ENCODE peak calls at places on chromosomes 3 and 15, in eight cellular contexts. Y, R, J, U, N, Z, V and G are unnamed samples. For H3K36me3, the result is how much of the 10 kb centered on the place peaks cover.

GRCh38 chr3:184361532-184361931 is at the start of the genes CLCN2 and POLR2H:
- DNase-seq in Y (peak), R (peak), J (peak), U (no peak), N (peak), Z (peak), V (peak), G (peak)

GRCh38 chr15:85880501-85881190 is 85.9 kb upstream of the KLHL25 start:
- DNase-seq in Y (no peak), R (no peak), J (no peak), U (no peak), N (no peak), Z (no peak), V (no peak), G (no peak)

GRCh38 chr3:176523114-176523513 is 674.2 kb downstream of the TBL1XR1 start:
- DNase-seq in Y (peak), R (no peak), J (no peak), U (no peak), N (no peak), Z (no peak), V (no peak), G (no peak)

GRCh38 chr3:46942079-46942478 is 34.5 kb downstream of the CCDC12 start:
- DNase-seq in Y (no peak), R (no peak), J (no peak), U (no peak), N (peak), Z (no peak), V (no peak), G (no peak)

GRCh38 chr15:88504445-88504844 is 36.9 kb downstream of the MRPS11 start:
- DNase-seq in Y (no peak), R (no peak), J (no peak), U (no peak), N (no peak), Z (no peak), V (no peak), G (no peak)

GRCh38 chr3:197539651-197540051 is 16.1 kb downstream of the BDH1 start:
- DNase-seq in Y (peak), R (no peak), J (no peak), U (no peak), N (no peak), Z (no peak), V (no peak), G (no peak)

GRCh38 chr3:178960191-178960590 is 111.4 kb downstream of the ZMAT3 start:
- DNase-seq in Y (no peak), R (no peak), J (no peak), U (no peak), N (no peak), Z (no peak), V (no peak), G (no peak)

GRCh38 chr3:63343674-63344073 is 65.6 kb downstream of the SYNPR start:
- DNase-seq in Y (peak), R (peak), J (peak), U (peak), N (peak), Z (peak), V (peak), G (no peak)

GRCh38 chr15:75945953-75946352 is 42.3 kb downstream of the FBXO22 start:
- DNase-seq in Y (no peak), R (no peak), J (peak), U (no peak), N (no peak), Z (no peak), V (no peak), G (no peak)

GRCh38 chr15:60821462-60822061 is 342.6 kb upstream of the ICE2 start:
- DNase-seq in Y (no peak), R (no peak), J (no peak), U (no peak), N (no peak), Z (no peak), V (no peak), G (no peak)

GRCh38 chr3:121822973-121823372 is 11.9 kb downstream of the IQCB1 start:
- DNase-seq in Y (no peak), R (no peak), J (no peak), U (no peak), N (no peak), Z (no peak), V (no peak), G (no peak)

GRCh38 chr3:121821421-121822199 is 13.2 kb downstream of the IQCB1 start:
- DNase-seq in Y (no peak), R (no peak), J (no peak), U (no peak), N (no peak), Z (no peak), V (no peak), G (no peak)

GRCh38 chr3:121817753-121818152 is 17.1 kb downstream of the IQCB1 start:
- DNase-seq in Y (no peak), R (no peak), J (no peak), U (no peak), N (no peak), Z (no peak), V (no peak), G (no peak)

GRCh38 chr3:121818578-121818977 is 16.3 kb downstream of the IQCB1 start:
- DNase-seq in Y (no peak), R (no peak), J (no peak), U (no peak), N (no peak), Z (no peak), V (no peak), G (no peak)

GRCh38 chr3:121819236-121819635 is 15.6 kb downstream of the IQCB1 start:
- DNase-seq in Y (no peak), R (no peak), J (no peak), U (no peak), N (no peak), Z (no peak), V (no peak), G (no peak)
- H3K36me3 ChIP-seq in Y (under half), R (half or more), J (under half), U (under half), N (under half), Z (under half), V (under half), G (under half)

DNA sequence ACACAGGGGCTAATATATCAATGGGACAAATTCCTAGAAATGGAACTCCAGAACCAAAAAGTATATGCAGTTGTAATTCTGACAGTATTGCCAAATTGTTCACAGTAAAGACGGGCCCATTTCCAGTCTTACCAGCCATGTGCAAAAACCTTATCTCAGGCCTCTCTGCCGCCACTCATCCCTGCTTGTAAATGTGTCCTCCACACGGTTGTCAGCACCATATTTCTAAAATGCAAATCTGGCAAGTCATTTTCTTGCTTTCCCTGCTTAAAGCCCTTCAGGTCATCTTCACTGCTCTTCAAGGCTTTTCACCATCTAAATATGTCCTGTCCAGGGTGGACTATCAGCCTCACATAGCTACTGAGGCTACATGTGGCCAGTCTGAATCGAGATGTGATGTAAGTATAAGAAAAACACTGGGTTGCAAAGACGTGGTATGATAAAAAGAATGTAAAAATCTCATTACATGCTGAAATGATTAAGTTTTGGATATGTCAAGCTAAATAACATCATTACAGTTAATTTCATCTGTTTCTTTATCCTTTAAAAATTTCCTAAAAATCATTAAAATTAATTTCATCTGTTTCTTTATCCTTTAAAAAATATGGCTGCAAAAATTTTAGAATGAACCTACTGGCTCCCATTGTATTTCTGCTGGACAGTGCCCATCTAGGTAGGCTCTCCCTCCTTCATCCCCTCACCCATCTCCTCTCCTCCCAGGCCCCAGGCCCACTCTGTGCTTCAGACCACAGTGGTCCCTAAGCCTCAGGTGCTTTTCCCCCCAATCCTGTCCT is 980 bp downstream of the PARP9 start:
- DNase-seq in Y (no peak), R (no peak), J (peak), U (no peak), N (no peak), Z (no peak), V (no peak), G (no peak)
- H3K4me3 ChIP-seq in Y (no peak), R (peak), J (peak), U (peak), N (no peak), Z (peak), V (peak), G (peak)

DNA sequence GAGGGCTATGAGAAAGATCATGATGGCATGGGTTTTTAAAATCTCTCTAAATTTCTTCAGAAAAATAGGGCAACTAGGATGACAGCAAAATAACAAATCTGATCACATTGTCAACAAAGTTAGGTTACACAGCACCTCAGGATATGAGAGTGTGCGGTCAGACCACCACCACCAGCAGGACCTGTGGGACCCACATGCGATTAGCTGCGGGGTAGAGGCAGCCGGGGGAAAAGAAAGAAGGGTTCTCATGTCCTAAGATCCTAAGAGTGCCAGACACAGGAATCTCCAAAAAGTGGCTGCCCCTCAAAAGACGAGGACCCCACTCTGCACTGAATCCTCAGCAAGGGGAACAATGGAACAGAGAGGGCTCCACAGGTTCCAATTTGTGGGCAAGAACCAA is 15.6 kb downstream of the CHRNA3 start:
- DNase-seq in Y (no peak), R (no peak), J (no peak), U (no peak), N (no peak), Z (no peak), V (no peak), G (no peak)
- H3K36me3 ChIP-seq in Y (under half), R (under half), J (under half), U (under half), N (under half), Z (under half), V (under half), G (under half)

GRCh38 chr3:194294199-194294887 is 56.8 kb downstream of the CPN2 start:
- DNase-seq in Y (peak), R (no peak), J (no peak), U (no peak), N (no peak), Z (peak), V (peak), G (no peak)

GRCh38 chr3:194296448-194296831 is 54.7 kb downstream of the CPN2 start:
- DNase-seq in Y (peak), R (no peak), J (peak), U (no peak), N (no peak), Z (peak), V (peak), G (no peak)

GRCh38 chr3:194294888-194295214 is 56.3 kb downstream of the CPN2 start:
- DNase-seq in Y (no peak), R (no peak), J (no peak), U (no peak), N (no peak), Z (peak), V (no peak), G (no peak)

GRCh38 chr3:194298331-194299227 is 52.5 kb downstream of the CPN2 start:
- DNase-seq in Y (no peak), R (no peak), J (no peak), U (no peak), N (no peak), Z (peak), V (peak), G (no peak)

GRCh38 chr3:194296832-194297666 is 54.1 kb downstream of the CPN2 start:
- DNase-seq in Y (peak), R (no peak), J (peak), U (no peak), N (peak), Z (peak), V (peak), G (peak)
- H3K4me3 ChIP-seq in Y (peak), R (peak), J (peak), U (no peak), N (no peak), Z (peak), V (no peak), G (peak)

GRCh38 chr3:42637001-42637400 is 16.5 kb upstream of the ZBTB47 start:
- DNase-seq in Y (no peak), R (no peak), J (no peak), U (no peak), N (no peak), Z (no peak), V (no peak), G (no peak)

GRCh38 chr3:42632146-42632545 is 21.4 kb upstream of the ZBTB47 start:
- DNase-seq in Y (no peak), R (no peak), J (peak), U (no peak), N (no peak), Z (no peak), V (no peak), G (no peak)

GRCh38 chr3:42633544-42633943 is 20.0 kb upstream of the ZBTB47 start:
- DNase-seq in Y (no peak), R (no peak), J (no peak), U (no peak), N (no peak), Z (no peak), V (no peak), G (no peak)

GRCh38 chr3:42635111-42635510 is 18.4 kb upstream of the ZBTB47 start:
- DNase-seq in Y (no peak), R (no peak), J (peak), U (no peak), N (no peak), Z (no peak), V (no peak), G (no peak)

DNA sequence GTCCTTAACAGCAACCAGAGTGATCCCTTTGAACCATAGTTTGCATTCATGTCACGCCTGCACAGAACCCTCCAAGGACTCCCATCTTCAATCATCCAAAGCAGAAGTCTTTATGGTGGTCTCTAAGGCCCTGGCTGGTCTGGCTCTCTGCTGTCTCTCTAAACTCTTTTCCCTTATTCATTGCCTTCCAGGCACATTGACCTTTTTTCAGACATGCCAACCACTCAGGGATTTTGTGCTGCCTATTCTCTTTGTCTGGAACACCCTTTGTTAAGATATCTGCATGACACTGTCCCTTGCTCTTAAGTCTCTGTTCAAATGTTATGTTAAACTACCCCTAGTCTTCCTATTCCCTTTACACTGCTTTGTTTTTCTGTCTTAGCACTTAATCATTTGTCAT is 21.8 kb upstream of the ZBTB47 start:
- DNase-seq in Y (peak), R (no peak), J (no peak), U (no peak), N (no peak), Z (no peak), V (no peak), G (no peak)
- H3K36me3 ChIP-seq in Y (under half), R (half or more), J (half or more), U (under half), N (under half), Z (under half), V (under half), G (half or more)